ENCODE peak calls at places on chromosomes 1 and 21, in six cellular contexts. K is colonic mucosa; W is keratinocyte; Q is GM03348; F is activated T-helper 9 cell treated with anti-CD3 and anti-CD28 coated beads, Interleukin-2, amount 50 U/mL, for 16 hours; O is hypothalamus. T is an unnamed sample.
A peak's percentile ranks its signal among the peaks of the same experiment; 100 is the strongest.

GRCh38 chr1:226195144-226195543 is 8.6 kb upstream of the ACBD3 start:
- DNase-seq in K (no peak), W (no peak), Q (no peak), F (no peak), O (no peak), T (no peak)

GRCh38 chr1:23756676-23757075 is 13.4 kb downstream of the ELOA start:
- DNase-seq in K (no peak), W (no peak), Q (peak; percentile 58), F (no peak), O (no peak), T (peak; percentile 37)

GRCh38 chr1:32741417-32742131 is 39.0 kb upstream of the SYNC start:
- DNase-seq in K (peak; percentile 54), W (no peak), Q (peak; percentile 93), F (no peak), O (no peak), T (peak; percentile 77)

GRCh38 chr1:1142844-1143243 is 27.0 kb upstream of the C1orf159 start:
- DNase-seq in K (peak; percentile 36), W (no peak), Q (no peak), F (no peak), O (no peak), T (no peak)

GRCh38 chr1:99965646-99966375 is 4.0 kb upstream of the SLC35A3 start:
- DNase-seq in K (no peak), W (no peak), Q (no peak), F (no peak), O (no peak), T (no peak)

GRCh38 chr21:38985423-38986378 is 180.0 kb downstream of the ETS2 start:
- DNase-seq in K (peak; percentile 48), W (peak; percentile 32), Q (peak; percentile 95), F (no peak), O (no peak), T (peak; percentile 88)

GRCh38 chr1:52413410-52414104 is 9.2 kb downstream of the PRPF38A start:
- DNase-seq in K (peak; percentile 72), W (no peak), Q (no peak), F (no peak), O (no peak), T (no peak)

GRCh38 chr1:95323117-95323516 is 89.1 kb downstream of the RWDD3 start:
- DNase-seq in K (no peak), W (no peak), Q (no peak), F (no peak), O (no peak), T (no peak)

GRCh38 chr1:207495816-207496792 is at the start of gene CR1:
- DNase-seq in K (no peak), W (no peak), Q (peak; percentile 28), F (no peak), O (no peak), T (no peak)

GRCh38 chr1:81950037-81950436 is 149.3 kb downstream of the ADGRL2 start:
- DNase-seq in K (no peak), W (no peak), Q (no peak), F (no peak), O (no peak), T (no peak)

GRCh38 chr1:20279507-20279906 is 11.2 kb upstream of the VWA5B1 start:
- DNase-seq in K (peak; percentile 47), W (peak; percentile 53), Q (peak; percentile 68), F (no peak), O (no peak), T (peak; percentile 34)

GRCh38 chr1:231393668-231394067 is 28.4 kb downstream of the EGLN1 start:
- DNase-seq in K (no peak), W (no peak), Q (no peak), F (no peak), O (no peak), T (no peak)

GRCh38 chr21:42941696-42942085 is 16.3 kb upstream of the ERVH48-1 start:
- DNase-seq in K (no peak), W (no peak), Q (no peak), F (no peak), O (no peak), T (no peak)

GRCh38 chr1:68975534-68975933 is 478.7 kb upstream of the DEPDC1 start:
- DNase-seq in K (no peak), W (no peak), Q (no peak), F (no peak), O (no peak), T (no peak)

GRCh38 chr21:46599251-46599572 is 5.7 kb downstream of the S100B start:
- DNase-seq in K (no peak), W (no peak), Q (peak; percentile 87), F (no peak), O (no peak), T (peak; percentile 93)